ENCODE peak calls at places on chromosomes 13 and 19, in four cellular contexts. Y is heart left ventricle; U is CD8-positive, alpha-beta T cell; T is mammary epithelial cell. F is an unnamed sample.

GRCh38 chr13:109904218-109904617 is 117.8 kb upstream of the IRS2 start:
- DNase-seq in Y (no peak), U (no peak), T (peak; percentile 33), F (no peak)

GRCh38 chr13:31807090-31807541 is 67.8 kb downstream of the RXFP2 start:
- DNase-seq in Y (no peak), U (no peak), T (peak; percentile 79), F (no peak)

GRCh38 chr13:39321578-39321977 is 281.4 kb downstream of the LHFPL6 start:
- DNase-seq in Y (no peak), U (no peak), T (no peak), F (no peak)

GRCh38 chr19:31818740-31819228 is 469.5 kb upstream of the TSHZ3 start:
- DNase-seq in Y (no peak), U (no peak), T (no peak), F (no peak)

GRCh38 chr19:8459095-8459494 is 14.3 kb downstream of the HNRNPM start:
- DNase-seq in Y (no peak), U (no peak), T (no peak), F (no peak)

GRCh38 chr13:25752957-25753540 is 298.8 kb downstream of the SHISA2 start:
- DNase-seq in Y (peak; percentile 48), U (no peak), T (peak; percentile 74), F (no peak)

GRCh38 chr19:51002542-51003311 is 1.3 kb upstream of the KLK8 start:
- DNase-seq in Y (no peak), U (no peak), T (peak; percentile 88), F (no peak)

GRCh38 chr13:109422163-109422562 is 364.2 kb downstream of the IRS2 start:
- DNase-seq in Y (no peak), U (no peak), T (no peak), F (no peak)

GRCh38 chr13:85864963-85865530 is 65.8 kb upstream of the SLITRK6 start:
- DNase-seq in Y (no peak), U (no peak), T (peak; percentile 28), F (no peak)

GRCh38 chr19:11304936-11305335 is 9.0 kb downstream of the TSPAN16 start:
- DNase-seq in Y (no peak), U (no peak), T (no peak), F (no peak)

GRCh38 chr19:7196721-7197168 is 97.5 kb downstream of the INSR start:
- DNase-seq in Y (no peak), U (no peak), T (no peak), F (no peak)

GRCh38 chr13:39100996-39101751 is 62.9 kb downstream of the NHLRC3 start:
- DNase-seq in Y (no peak), U (no peak), T (no peak), F (no peak)

GRCh38 chr13:19957320-19958118 is 1.0 kb upstream of the ZMYM2 start:
- DNase-seq in Y (peak; percentile 76), U (peak; percentile 69), T (peak; percentile 17), F (peak; percentile 87)

GRCh38 chr19:11420894-11421606 is 1.9 kb upstream of the RGL3 start:
- DNase-seq in Y (peak; percentile 53), U (no peak), T (no peak), F (no peak)

GRCh38 chr19:17753976-17754375 is 2.7 kb downstream of the FCHO1 start:
- DNase-seq in Y (no peak), U (no peak), T (no peak), F (no peak)

GRCh38 chr19:56314018-56314583 is 538 bp downstream of the ZSCAN5A start:
- DNase-seq in Y (no peak), U (no peak), T (no peak), F (peak; percentile 46)

GRCh38 chr13:68234278-68234677 is 1004.1 kb upstream of the PCDH9 start:
- DNase-seq in Y (no peak), U (no peak), T (peak; percentile 5), F (no peak)

GRCh38 chr19:6668696-6669095 is 1.3 kb downstream of the TNFSF14 start:
- DNase-seq in Y (no peak), U (no peak), T (no peak), F (no peak)

GRCh38 chr19:32223595-32224370 is 121.6 kb upstream of the ZNF507 start:
- DNase-seq in Y (no peak), U (no peak), T (peak; percentile 6), F (peak; percentile 84)

GRCh38 chr13:49649244-49649962 is 21.1 kb downstream of the ARL11 start:
- DNase-seq in Y (no peak), U (no peak), T (peak; percentile 20), F (no peak)
- TF ChIP-seq CTCF in Y (peak; percentile 15), U (no peak), T (peak; percentile 51), F (peak; percentile 53)

GRCh38 chr19:18833849-18834643 is 2.3 kb downstream of the UPF1 start:
- DNase-seq in Y (no peak), U (no peak), T (no peak), F (no peak)

GRCh38 chr19:18833141-18833476 is 1.4 kb downstream of the UPF1 start:
- DNase-seq in Y (no peak), U (no peak), T (no peak), F (no peak)

GRCh38 chr19:18830488-18830887 is 1.3 kb upstream of the UPF1 start:
- DNase-seq in Y (no peak), U (no peak), T (no peak), F (no peak)

GRCh38 chr19:18831524-18832330 is at the start of gene UPF1:
- DNase-seq in Y (peak; percentile 95), U (peak; percentile 92), T (peak; percentile 86), F (peak; percentile 98)

GRCh38 chr19:18832331-18833140 is 777 bp downstream of the UPF1 start:
- DNase-seq in Y (no peak), U (no peak), T (peak; percentile 23), F (no peak)
- TF ChIP-seq CTCF in Y (no peak), U (no peak), T (peak; percentile 38), F (no peak)

GRCh38 chr19:16025108-16026101 is 50.9 kb upstream of the TPM4 start:
- DNase-seq in Y (no peak), U (no peak), T (peak; percentile 46), F (no peak)
- TF ChIP-seq CTCF in Y (no peak), U (no peak), T (peak; percentile 59), F (peak; percentile 46)

DNA sequence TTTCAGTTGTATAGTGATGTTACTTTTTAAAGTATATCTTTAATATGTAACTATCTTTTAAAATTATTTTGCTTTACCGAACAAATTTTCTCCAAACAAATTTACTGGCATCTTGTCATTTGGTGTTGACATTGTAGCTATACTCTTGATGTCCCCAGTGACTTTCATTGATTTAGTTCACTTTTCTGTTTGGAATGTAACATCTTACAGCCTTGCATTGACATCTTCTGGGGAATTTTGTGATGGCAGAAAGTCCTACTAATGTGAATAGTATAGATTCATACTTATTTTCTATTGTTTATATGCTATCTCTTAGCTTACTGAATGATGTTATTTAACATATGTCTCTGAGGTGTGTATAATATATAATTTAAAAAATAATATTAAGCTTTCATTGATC is 800.9 kb upstream of the ATXN8OS start:
- DNase-seq in Y (no peak), U (no peak), T (no peak), F (no peak)
- TF ChIP-seq CTCF in Y (no peak), U (no peak), T (no peak), F (no peak)

GRCh38 chr13:23772717-23773116 is 116.5 kb downstream of the MIPEP start:
- DNase-seq in Y (no peak), U (no peak), T (no peak), F (no peak)

GRCh38 chr13:23777571-23777870 is 111.7 kb downstream of the MIPEP start:
- DNase-seq in Y (no peak), U (no peak), T (no peak), F (no peak)

GRCh38 chr13:23778879-23779278 is 110.3 kb downstream of the MIPEP start:
- DNase-seq in Y (no peak), U (no peak), T (peak; percentile 52), F (no peak)

GRCh38 chr13:23776698-23777570 is 112.3 kb downstream of the MIPEP start:
- DNase-seq in Y (no peak), U (no peak), T (no peak), F (no peak)

DNA sequence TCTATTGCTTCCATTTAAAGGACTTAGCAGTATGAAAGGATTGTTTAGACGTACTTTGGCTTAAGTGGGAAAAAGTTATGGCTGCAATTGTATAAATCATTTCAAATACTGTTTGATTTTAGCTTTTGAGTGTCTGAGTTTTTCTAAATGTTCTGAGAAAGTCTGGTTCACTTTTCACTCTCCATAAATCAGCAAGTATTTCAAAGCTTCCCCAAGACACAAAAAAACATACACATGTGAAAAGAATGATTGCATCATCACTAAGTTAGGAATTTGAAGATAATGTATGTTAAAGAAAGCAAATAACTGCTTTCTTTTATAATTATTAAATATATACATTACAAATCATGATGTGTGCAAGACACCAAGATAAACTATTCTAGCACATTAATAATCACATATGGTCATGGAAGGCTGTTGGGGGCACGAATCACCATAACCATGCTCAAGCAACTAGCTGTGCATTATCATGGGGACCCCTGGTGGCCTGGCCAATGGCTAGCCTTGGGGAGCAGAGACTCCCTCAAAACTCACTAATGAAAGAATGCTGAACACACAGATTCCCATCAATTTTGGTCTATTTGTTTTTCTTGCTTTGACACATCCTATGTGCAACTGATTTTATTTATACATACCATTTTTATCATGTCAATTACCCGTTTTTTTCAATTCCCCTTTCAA is 111.1 kb downstream of the MIPEP start:
- DNase-seq in Y (no peak), U (no peak), T (no peak), F (no peak)
- TF ChIP-seq CTCF in Y (peak; percentile 7), U (no peak), T (no peak), F (no peak)

GRCh38 chr13:98869408-98870090 is 108.3 kb downstream of the DOCK9 start:
- DNase-seq in Y (peak; percentile 31), U (no peak), T (peak; percentile 6), F (no peak)
- TF ChIP-seq CTCF in Y (no peak), U (no peak), T (peak; percentile 20), F (peak; percentile 39)

DNA sequence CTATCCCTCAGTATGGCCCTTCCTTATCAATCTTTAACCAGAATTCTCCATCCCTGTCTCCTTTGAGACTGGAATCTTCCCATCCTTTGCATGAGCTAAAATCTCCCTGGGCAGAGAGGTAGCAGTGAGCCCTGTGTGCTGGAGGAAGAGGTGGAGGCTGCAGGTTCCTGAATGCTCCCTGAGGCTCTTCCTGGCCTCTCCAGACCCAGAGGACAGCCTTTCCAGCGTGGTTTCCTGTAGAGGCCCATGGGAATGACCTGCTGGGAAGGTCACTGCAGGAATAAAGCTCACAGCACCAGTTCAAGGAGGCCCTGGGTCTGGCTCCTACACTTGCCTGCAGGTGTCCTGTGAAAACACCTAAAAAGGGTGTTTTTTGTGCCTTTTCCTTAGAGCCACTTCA is 4.6 kb downstream of the OR10H2 start:
- DNase-seq in Y (no peak), U (no peak), T (no peak), F (no peak)
- TF ChIP-seq CTCF in Y (no peak), U (no peak), T (no peak), F (no peak)